ENCODE peak calls at places on chromosomes 4 and X, in four cellular contexts. G is transverse colon, W is esophagus squamous epithelium, H is erythroblast. L is an unnamed sample.

GRCh38 chrX:70970482-70970999 is 39.6 kb upstream of the SLC7A3 start:
- DNase-seq in G (no peak), W (no peak), H (peak), L (peak)

GRCh38 chrX:114717921-114718320 is 134.0 kb downstream of the HTR2C start:
- DNase-seq in G (no peak), W (no peak), H (no peak), L (no peak)

GRCh38 chr4:55372259-55372658 is 23.5 kb upstream of the TMEM165 start:
- DNase-seq in G (no peak), W (no peak), H (no peak), L (no peak)

GRCh38 chrX:119698835-119699234 is 5.9 kb upstream of the SEPTIN6 start:
- DNase-seq in G (no peak), W (no peak), H (peak), L (peak)

GRCh38 chr4:8144359-8144758 is 14.3 kb downstream of the ABLIM2 start:
- DNase-seq in G (no peak), W (no peak), H (no peak), L (no peak)

GRCh38 chr4:152591361-152591760 is 55.5 kb upstream of the FBXW7 start:
- DNase-seq in G (peak), W (no peak), H (peak), L (no peak)

GRCh38 chrX:150464001-150464400 is 100.9 kb downstream of the MAMLD1 start:
- DNase-seq in G (no peak), W (no peak), H (no peak), L (no peak)

GRCh38 chr4:25330335-25330734 is 17.8 kb downstream of the ZCCHC4 start:
- DNase-seq in G (no peak), W (no peak), H (no peak), L (no peak)

GRCh38 chrX:38929966-38930421 is 128.7 kb downstream of the MID1IP1 start:
- DNase-seq in G (no peak), W (no peak), H (peak), L (no peak)

GRCh38 chr4:87243426-87244053 is 23.1 kb upstream of the KLHL8 start:
- DNase-seq in G (no peak), W (no peak), H (peak), L (peak)

GRCh38 chrX:103431316-103431715 is 55.0 kb downstream of the BEX3 start:
- DNase-seq in G (no peak), W (no peak), H (no peak), L (no peak)

GRCh38 chrX:69156638-69157037 is 8.6 kb downstream of the PJA1 start:
- DNase-seq in G (no peak), W (no peak), H (no peak), L (no peak)

GRCh38 chr4:179583221-179583620 is 2141.0 kb upstream of the AGA start:
- DNase-seq in G (no peak), W (no peak), H (no peak), L (no peak)

GRCh38 chr4:142901166-142901662 is 55.1 kb upstream of the INPP4B start:
- DNase-seq in G (no peak), W (no peak), H (no peak), L (no peak)

GRCh38 chrX:136159615-136160025 is 12.3 kb downstream of the FHL1 start:
- DNase-seq in G (no peak), W (no peak), H (no peak), L (no peak)

GRCh38 chr4:183342541-183343533 is 20.6 kb upstream of the CLDN24 start:
- DNase-seq in G (no peak), W (no peak), H (peak), L (no peak)

GRCh38 chr4:10031663-10032590 is 10.6 kb upstream of the SLC2A9 start:
- DNase-seq in G (no peak), W (no peak), H (no peak), L (no peak)

GRCh38 chrX:134746379-134746723 is 88.1 kb upstream of the PLAC1 start:
- DNase-seq in G (no peak), W (no peak), H (no peak), L (no peak)
- TF ChIP-seq POLR2A in G (no peak), W (no peak), H (no peak), L (no peak)

DNA sequence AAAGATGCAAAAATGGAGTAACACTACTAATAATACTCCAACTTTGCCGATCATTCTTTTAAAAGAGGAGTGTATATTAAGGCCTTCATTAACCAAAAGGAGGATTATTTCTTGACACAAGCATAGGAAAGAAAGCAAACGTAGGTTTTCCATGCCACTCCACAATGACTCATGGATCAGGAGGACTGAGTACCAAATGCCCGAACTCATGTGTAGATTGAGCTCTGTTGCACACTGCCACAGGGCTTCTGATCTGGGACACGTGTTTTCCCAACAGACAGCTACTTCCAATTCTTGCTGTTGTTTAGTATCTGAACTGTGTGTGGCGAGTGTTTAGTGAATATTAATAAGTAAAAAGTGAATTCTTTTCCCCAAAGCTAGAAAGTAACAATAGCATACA is 131.2 kb downstream of the LDB2 start:
- DNase-seq in G (no peak), W (no peak), H (no peak), L (no peak)
- TF ChIP-seq POLR2A in G (no peak), W (no peak), H (no peak), L (no peak)

GRCh38 chrX:35374116-35374515 is 424.0 kb upstream of the MAGEB16 start:
- DNase-seq in G (no peak), W (no peak), H (no peak), L (no peak)
- TF ChIP-seq POLR2A in G (no peak), W (no peak), H (no peak), L (no peak)

DNA sequence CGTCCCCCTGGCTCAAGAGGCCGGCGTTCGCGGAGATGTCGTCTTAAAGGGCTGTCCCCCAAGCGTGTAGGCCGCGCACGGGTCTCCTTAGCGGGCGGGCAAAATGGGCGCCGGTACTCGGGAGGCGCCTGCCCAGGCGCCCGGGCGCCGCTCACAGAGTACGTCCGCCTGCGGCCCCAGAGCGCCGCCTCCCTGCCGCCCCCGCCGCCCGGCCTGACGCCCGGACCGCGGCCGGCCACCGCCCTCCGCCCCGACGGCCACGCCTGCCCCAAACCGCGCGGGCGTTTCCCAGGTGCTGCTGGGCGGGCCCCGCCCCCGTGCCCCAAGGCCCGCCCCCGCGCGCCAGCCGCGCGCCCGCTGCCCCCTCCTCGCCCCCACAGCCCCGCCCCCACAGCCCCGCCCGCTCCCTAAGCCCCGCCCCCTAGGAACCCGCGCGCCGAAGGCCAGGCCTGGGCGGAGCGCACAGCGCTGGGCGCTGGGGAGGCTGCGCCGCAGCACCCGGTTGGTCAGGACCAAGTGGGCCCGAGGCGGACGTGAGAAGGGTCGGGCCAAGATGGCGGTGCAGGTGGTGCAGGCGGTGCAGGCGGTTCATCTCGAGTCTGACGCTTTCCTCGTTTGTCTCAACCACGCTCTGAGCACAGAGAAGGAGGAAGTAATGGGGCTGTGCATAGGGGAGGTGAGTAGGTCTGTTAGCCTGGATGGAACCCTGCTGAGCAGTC is at the start of the genes BRCC3, CMC4 and MTCP1:
- DNase-seq in G (peak), W (peak), H (peak), L (peak)
- TF ChIP-seq POLR2A in G (peak), W (peak), H (peak), L (peak)

DNA sequence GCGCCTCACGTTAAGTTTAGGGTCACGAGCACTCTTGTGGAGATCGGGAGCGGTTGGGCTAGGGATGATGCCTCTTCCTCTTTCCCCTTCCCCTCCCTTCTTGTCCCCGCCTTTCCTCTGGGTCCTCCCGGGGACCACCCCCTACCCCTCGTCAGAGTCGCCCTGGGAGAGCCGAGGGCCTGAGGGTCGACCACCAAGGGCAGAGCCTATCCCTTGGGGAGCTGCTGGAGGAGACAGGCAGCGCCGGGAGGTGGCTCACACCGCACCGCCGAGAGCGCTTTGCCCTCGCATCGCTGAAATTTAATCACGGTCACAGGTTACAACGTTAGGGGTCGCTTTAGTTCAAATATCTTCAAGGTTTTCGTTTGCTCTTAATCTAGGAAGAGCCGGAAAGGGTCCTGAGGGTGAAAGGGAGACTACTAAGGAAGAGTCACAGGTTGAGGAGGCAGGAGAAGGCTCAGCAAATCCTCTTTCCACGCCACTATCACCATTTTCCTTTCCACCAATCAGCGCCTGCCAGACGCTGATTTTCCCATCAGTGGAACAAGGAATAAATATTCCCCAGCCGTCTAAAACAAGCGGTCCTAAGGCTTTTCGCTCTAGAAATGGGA is 529 bp upstream of the SNCA start:
- DNase-seq in G (no peak), W (no peak), H (peak), L (peak)
- TF ChIP-seq POLR2A in G (no peak), W (no peak), H (no peak), L (no peak)

GRCh38 chrX:74422576-74423288 is 1.4 kb downstream of the SLC16A2 start:
- DNase-seq in G (peak), W (no peak), H (no peak), L (no peak)
- TF ChIP-seq POLR2A in G (no peak), W (no peak), H (no peak), L (no peak)

GRCh38 chrX:118117069-118117405 is 427 bp upstream of the KLHL13 start:
- DNase-seq in G (no peak), W (no peak), H (no peak), L (no peak)

GRCh38 chrX:118115948-118116307 is 682 bp downstream of the KLHL13 start:
- DNase-seq in G (no peak), W (no peak), H (no peak), L (no peak)

DNA sequence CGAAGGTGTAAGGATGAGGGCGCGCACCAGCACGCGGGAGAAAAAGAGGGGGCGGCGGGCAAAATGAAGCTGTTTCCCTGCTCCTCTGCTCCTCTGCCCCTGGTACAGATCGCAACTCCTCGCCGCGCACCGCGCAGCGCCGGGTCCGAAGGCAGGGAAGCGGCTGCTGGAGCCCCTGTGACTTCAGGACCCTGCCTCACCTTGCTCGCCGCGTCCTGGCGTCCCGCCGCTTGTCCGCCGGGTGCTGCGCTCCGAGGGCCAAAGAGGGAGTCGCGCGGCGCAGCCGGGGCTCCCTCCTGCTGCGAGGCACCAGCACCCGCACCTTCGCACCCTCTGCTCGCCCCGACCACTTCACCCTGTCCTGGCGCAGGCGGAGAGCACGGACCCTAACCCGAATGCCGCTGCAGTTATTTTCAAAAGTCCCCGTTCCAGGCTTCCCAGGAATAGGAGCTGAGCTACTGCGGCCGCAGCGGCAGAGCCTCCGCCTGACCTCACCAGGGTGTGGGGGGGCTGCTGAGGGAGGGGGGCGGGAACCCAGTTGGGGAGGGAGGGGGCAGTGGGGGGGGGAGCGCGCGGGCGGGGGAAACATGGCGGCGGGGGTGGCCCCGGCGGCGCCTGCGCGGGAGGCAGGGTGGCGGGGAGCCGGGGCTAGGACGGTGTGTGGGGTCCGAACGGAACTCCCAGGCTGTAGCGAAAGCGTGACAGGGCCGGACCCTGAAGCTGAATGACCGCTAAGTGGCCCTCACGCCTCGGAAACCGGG is at the start of gene KLHL13:
- DNase-seq in G (peak), W (no peak), H (peak), L (peak)
- TF ChIP-seq POLR2A in G (no peak), W (no peak), H (no peak), L (no peak)

GRCh38 chr4:1082215-1083182 is 30.9 kb downstream of the RNF212 start:
- DNase-seq in G (peak), W (no peak), H (no peak), L (peak)
- TF ChIP-seq POLR2A in G (no peak), W (no peak), H (peak), L (no peak)